ENCODE peak calls at places on chromosomes 4 and X, in five cellular contexts. S is tibial artery, W is EH, V is mesothelial cell of epicardium, D is HuH-7.5. H is an unnamed sample.

GRCh38 chr4:10697071-10697470 is 12.5 kb upstream of the CLNK start:
- DNase-seq in D (no peak), S (no peak), W (no peak), V (no peak), H (no peak)

GRCh38 chr4:125316391-125316780 is 1.6 kb downstream of the FAT4 start:
- DNase-seq in S (peak), V (no peak), W (no peak), D (peak), H (peak)

GRCh38 chrX:39894626-39895025 is 203.1 kb downstream of the BCOR start:
- DNase-seq in V (no peak), W (no peak), D (no peak), S (no peak), H (no peak)

GRCh38 chrX:50211510-50211909 is 6.9 kb downstream of the CCNB3 start:
- DNase-seq in W (peak), V (no peak), S (no peak), D (no peak), H (no peak)

GRCh38 chr4:94349193-94349592 is 6.6 kb upstream of the HPGDS start:
- DNase-seq in D (no peak), W (peak), V (no peak), S (no peak), H (no peak)

GRCh38 chr4:80184791-80185756 is 12.2 kb upstream of the PRDM8 start:
- DNase-seq in V (no peak), W (peak), S (no peak), D (no peak), H (no peak)

GRCh38 chr4:54959656-54960055 is 165.7 kb downstream of the KDR start:
- DNase-seq in S (no peak), W (peak), D (no peak), V (no peak), H (no peak)

GRCh38 chr4:78360466-78360865 is 191.1 kb upstream of the ANXA3 start:
- DNase-seq in V (no peak), D (no peak), W (no peak), S (no peak), H (no peak)

GRCh38 chrX:106615041-106615440 is 3.3 kb downstream of the RADX start:
- DNase-seq in W (no peak), D (no peak), V (no peak), S (no peak), H (no peak)

H was measured in heart left ventricle.